ENCODE peak calls at places on chromosomes 11 and 22, in five cellular contexts. U is body of pancreas, N is endothelial cell, F is tibial nerve, I is psoas muscle. L is an unnamed sample.

GRCh38 chr11:1071571-1072115 is 3.0 kb upstream of the MUC2 start:
- DNase-seq in U (no peak), N (peak; percentile 7), F (no peak), I (no peak), L (no peak)

GRCh38 chr11:77560605-77561004 is 29.1 kb upstream of the AQP11 start:
- DNase-seq in U (no peak), N (no peak), F (no peak), I (no peak), L (no peak)

GRCh38 chr11:110076388-110076965 is 16.7 kb upstream of the ZC3H12C start:
- DNase-seq in U (no peak), N (no peak), F (no peak), I (no peak), L (no peak)

GRCh38 chr22:48096846-48097665 is 1334.6 kb downstream of the TBC1D22A start:
- DNase-seq in U (no peak), N (no peak), F (no peak), I (no peak), L (no peak)

GRCh38 chr11:102347526-102348331 is 715 bp downstream of the BIRC2 start:
- DNase-seq in U (peak; percentile 52), N (no peak), F (no peak), I (no peak), L (peak; percentile 13)

GRCh38 chr11:67584205-67584880 is 731 bp downstream of the GSTP1 start:
- DNase-seq in U (peak; percentile 90), N (peak; percentile 43), F (peak; percentile 62), I (peak; percentile 78), L (peak; percentile 51)

GRCh38 chr11:48184452-48184851 is 32.2 kb upstream of the OR4B1 start:
- DNase-seq in U (no peak), N (no peak), F (no peak), I (no peak), L (no peak)

GRCh38 chr11:80495116-80495515 is 1054.3 kb upstream of the TENM4 start:
- DNase-seq in U (no peak), N (no peak), F (no peak), I (no peak), L (no peak)

GRCh38 chr11:128789497-128790080 is 77.5 kb downstream of the KCNJ1 start:
- DNase-seq in U (no peak), N (no peak), F (no peak), I (no peak), L (no peak)

GRCh38 chr11:45100338-45100737 is 46.1 kb upstream of the PRDM11 start:
- DNase-seq in U (no peak), N (no peak), F (no peak), I (no peak), L (no peak)

GRCh38 chr11:7467652-7468051 is 17.7 kb upstream of the OLFML1 start:
- DNase-seq in U (no peak), N (no peak), F (no peak), I (no peak), L (peak; percentile 27)

GRCh38 chr22:35359380-35360065 is 21.4 kb upstream of the HMOX1 start:
- DNase-seq in U (no peak), N (no peak), F (no peak), I (no peak), L (no peak)

GRCh38 chr11:2652857-2653643 is 46.7 kb downstream of the KCNQ1OT1 start:
- DNase-seq in U (no peak), N (no peak), F (no peak), I (no peak), L (no peak)

DNA sequence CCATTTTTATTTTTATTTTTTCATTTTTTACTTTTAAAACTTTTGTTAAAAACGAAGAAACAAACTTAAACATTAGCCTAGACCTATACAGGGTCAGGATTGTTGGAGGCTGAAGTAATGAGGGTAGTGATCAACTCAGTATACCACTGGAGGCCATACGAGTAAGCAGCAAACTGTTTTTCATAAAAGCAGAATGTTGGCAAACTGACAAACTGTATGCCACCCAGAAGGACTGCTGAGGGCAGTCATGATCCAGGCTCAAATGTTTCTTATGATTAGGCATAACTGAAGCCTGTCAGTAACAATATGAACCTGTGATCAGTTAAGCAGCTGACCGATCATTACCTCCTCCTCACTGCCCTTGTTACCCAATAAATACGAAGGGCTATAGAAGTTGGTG is 10.2 kb upstream of the SC5D start:
- DNase-seq in U (no peak), N (no peak), F (no peak), I (no peak), L (no peak)
- TF ChIP-seq CTCF in U (no peak), N (no peak), F (no peak), I (no peak), L (no peak)

GRCh38 chr22:45240137-45240809 is 421 bp downstream of the KIAA0930 start:
- DNase-seq in U (no peak), N (peak; percentile 41), F (no peak), I (peak; percentile 36), L (no peak)

GRCh38 chr22:45239378-45240136 is 1.1 kb downstream of the KIAA0930 start:
- DNase-seq in U (no peak), N (no peak), F (no peak), I (no peak), L (no peak)

GRCh38 chr22:45240810-45241631 is at the start of gene KIAA0930:
- DNase-seq in U (peak; percentile 83), N (peak; percentile 78), F (peak; percentile 73), I (peak; percentile 88), L (peak; percentile 98)

GRCh38 chr22:45246060-45246985 is 5.6 kb upstream of the KIAA0930 start:
- DNase-seq in U (peak; percentile 95), N (no peak), F (no peak), I (peak; percentile 41), L (no peak)

DNA sequence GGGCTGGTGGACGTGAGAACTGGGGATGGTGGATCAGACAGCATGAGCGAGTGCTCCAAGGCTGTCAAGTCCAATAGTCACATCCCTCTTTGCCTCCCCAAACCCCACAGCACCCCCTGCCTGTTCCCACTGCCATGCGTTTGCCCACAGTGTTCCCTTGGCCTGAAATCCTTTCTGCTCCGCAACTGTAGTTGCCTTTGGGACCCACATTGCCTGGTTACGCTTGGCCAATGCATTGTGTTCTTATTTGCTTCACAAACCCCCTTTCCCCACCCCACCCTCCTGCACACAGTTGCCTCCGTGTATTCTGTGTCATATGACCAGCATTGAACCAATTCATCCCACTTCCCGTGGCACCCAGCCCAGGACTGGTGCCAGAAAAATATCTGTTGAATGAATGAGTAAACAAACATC is 2.1 kb upstream of the KIAA0930 start:
- DNase-seq in U (peak; percentile 88), N (no peak), F (no peak), I (no peak), L (no peak)
- TF ChIP-seq CTCF in U (no peak), N (no peak), F (peak; percentile 10), I (no peak), L (no peak)

DNA sequence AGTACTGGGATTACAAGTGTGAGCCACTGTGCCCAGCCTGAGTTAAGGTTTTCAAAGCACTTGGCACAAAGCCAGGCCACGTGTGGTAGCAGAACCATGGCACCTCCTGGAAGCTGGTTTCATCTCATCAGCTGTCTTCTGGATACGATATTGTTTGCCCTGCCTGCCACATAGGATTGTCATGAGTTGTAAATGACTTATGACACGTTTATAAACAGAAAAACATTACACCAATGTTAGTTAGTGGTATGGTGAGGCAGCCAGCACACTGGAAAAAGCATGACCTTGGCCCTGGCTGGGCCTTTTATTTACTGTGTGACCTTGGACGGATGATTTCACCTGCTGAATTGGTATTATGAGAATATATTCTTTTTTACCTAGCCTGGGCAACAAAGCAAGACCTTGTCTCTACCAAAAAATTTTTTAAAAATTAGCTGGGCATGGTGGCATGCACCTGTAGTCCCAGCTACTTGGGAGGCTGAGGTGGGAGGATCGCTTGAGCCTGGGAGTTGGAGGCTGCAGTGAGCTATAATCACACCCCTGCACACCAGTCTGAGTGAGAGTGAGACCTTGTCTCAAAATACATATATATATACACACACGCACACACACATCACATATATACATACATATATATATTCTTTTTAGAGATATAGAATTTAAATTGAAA is 24.0 kb upstream of the MYH9 start:
- DNase-seq in U (peak; percentile 77), N (no peak), F (no peak), I (no peak), L (no peak)
- TF ChIP-seq CTCF in U (no peak), N (no peak), F (no peak), I (no peak), L (no peak)

DNA sequence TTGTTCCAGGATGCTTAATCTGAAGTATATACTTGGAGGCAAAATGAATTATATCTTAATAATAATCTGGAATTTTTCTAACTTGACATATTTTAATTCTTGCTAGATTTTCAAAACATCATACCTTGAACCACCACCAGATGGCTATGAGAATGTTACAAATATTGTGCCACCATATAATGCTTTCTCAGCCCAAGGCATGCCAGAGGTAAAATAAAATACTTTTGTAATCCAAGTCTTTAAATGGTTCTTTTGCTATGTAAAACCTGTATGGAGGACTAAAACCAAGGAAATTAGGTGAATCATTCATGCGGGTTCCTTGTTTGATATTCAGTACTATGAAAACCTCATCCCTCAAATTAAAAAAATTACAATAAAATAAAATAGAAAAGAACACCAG is 14.4 kb downstream of the NAALAD2 start:
- DNase-seq in U (no peak), N (no peak), F (no peak), I (no peak), L (no peak)
- TF ChIP-seq CTCF in U (no peak), N (peak; percentile 60), F (no peak), I (no peak), L (no peak)

GRCh38 chr11:70928854-70929598 is 323.4 kb downstream of the SHANK2 start:
- DNase-seq in U (no peak), N (no peak), F (no peak), I (no peak), L (no peak)
- TF ChIP-seq CTCF in U (no peak), N (no peak), F (no peak), I (no peak), L (no peak)

GRCh38 chr11:65425105-65425970 is 2.7 kb downstream of the NEAT1 start:
- DNase-seq in U (peak; percentile 52), N (no peak), F (no peak), I (no peak), L (peak; percentile 32)
- TF ChIP-seq CTCF in U (no peak), N (no peak), F (no peak), I (peak; percentile 6), L (no peak)

GRCh38 chr22:23152238-23153114 is 7.2 kb downstream of the RAB36 start:
- DNase-seq in U (no peak), N (no peak), F (no peak), I (no peak), L (peak; percentile 46)

GRCh38 chr22:23153994-23154393 is 8.7 kb downstream of the RAB36 start:
- DNase-seq in U (no peak), N (no peak), F (no peak), I (no peak), L (no peak)

GRCh38 chr22:23149743-23150238 is 4.5 kb downstream of the RAB36 start:
- DNase-seq in U (no peak), N (no peak), F (no peak), I (no peak), L (no peak)

GRCh38 chr22:23150762-23151161 is 5.5 kb downstream of the RAB36 start:
- DNase-seq in U (no peak), N (no peak), F (no peak), I (no peak), L (no peak)

DNA sequence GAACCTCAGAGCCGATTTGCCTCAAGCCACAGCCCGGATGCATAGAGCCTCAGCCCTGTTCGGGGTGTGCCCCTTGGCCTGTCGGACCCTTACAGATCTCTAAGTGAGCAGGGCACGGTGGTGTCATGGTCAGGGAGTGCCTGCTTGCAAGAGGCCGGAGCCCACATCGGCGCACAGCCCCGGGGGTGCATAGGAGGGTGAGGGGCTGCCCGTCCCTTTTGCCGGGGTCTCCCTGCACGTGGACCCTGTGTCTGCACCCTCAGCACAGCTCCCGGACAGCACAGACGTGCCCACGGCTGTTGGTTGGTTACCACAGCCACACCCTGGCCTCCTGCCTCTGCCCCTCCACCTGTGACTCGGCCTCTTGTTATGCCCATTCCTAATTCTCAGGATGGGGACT is 6.5 kb downstream of the RAB36 start:
- DNase-seq in U (no peak), N (no peak), F (no peak), I (no peak), L (no peak)
- TF ChIP-seq CTCF in U (no peak), N (no peak), F (no peak), I (no peak), L (no peak)

GRCh38 chr11:88229303-88229702 is 54.1 kb upstream of the RAB38 start:
- DNase-seq in U (no peak), N (no peak), F (no peak), I (no peak), L (no peak)
- TF ChIP-seq CTCF in U (no peak), N (no peak), F (no peak), I (no peak), L (no peak)